ENCODE peak calls at places on chromosomes 3 and 15, in eight cellular contexts. C, P, E, Y, D, R, T and W are unnamed samples.
A peak's percentile ranks its signal among the peaks of the same experiment; 100 is the strongest.

GRCh38 chr3:4409415-4409814 is 57.7 kb downstream of the SUMF1 start:
- DNase-seq in Y (no peak), P (no peak), C (no peak), E (no peak), R (no peak), D (no peak), T (no peak), W (no peak)

GRCh38 chr15:75302318-75302717 is 19.7 kb downstream of the GOLGA6D start:
- DNase-seq in D (no peak), C (no peak), Y (no peak), E (no peak), P (no peak), R (no peak), T (no peak), W (no peak)

GRCh38 chr15:40088929-40089755 is 19.5 kb downstream of the BMF start:
- DNase-seq in C (peak; percentile 50), E (no peak), P (no peak), D (no peak), Y (no peak), R (no peak), T (no peak), W (no peak)

GRCh38 chr15:48861813-48862431 is 16.0 kb upstream of the EID1 start:
- DNase-seq in R (peak; percentile 86), C (no peak), T (no peak), E (no peak), P (peak; percentile 58), Y (no peak), D (no peak), W (no peak)

GRCh38 chr15:100193277-100193860 is 148.4 kb downstream of the ADAMTS17 start:
- DNase-seq in C (peak; percentile 54), E (no peak), Y (no peak), R (no peak), D (peak; percentile 40), T (no peak), P (no peak), W (no peak)

GRCh38 chr3:182755308-182756106 is 37.8 kb upstream of the ATP11B start:
- DNase-seq in E (no peak), C (no peak), P (peak; percentile 56), T (peak; percentile 48), R (no peak), D (no peak), Y (no peak), W (no peak)

GRCh38 chr3:174812172-174812862 is 46.8 kb upstream of the NAALADL2 start:
- DNase-seq in P (no peak), D (no peak), T (no peak), E (no peak), Y (no peak), C (no peak), R (peak; percentile 8), W (no peak)

GRCh38 chr3:143972495-143973351 is 1.1 kb downstream of the DIPK2A start:
- DNase-seq in T (peak; percentile 65), C (peak; percentile 91), Y (peak; percentile 56), R (peak; percentile 90), D (peak; percentile 84), P (peak; percentile 85), E (peak; percentile 97), W (peak; percentile 91)

GRCh38 chr3:130658666-130659065 is 88.0 kb downstream of the PIK3R4 start:
- DNase-seq in P (peak; percentile 47), E (no peak), T (no peak), R (peak; percentile 58), C (no peak), Y (no peak), D (no peak), W (peak; percentile 33)

GRCh38 chr3:45110185-45110833 is 35.9 kb downstream of the CDCP1 start:
- DNase-seq in D (no peak), Y (no peak), E (no peak), C (no peak), T (no peak), R (no peak), P (no peak), W (no peak)

GRCh38 chr3:45112939-45113338 is 33.2 kb downstream of the CDCP1 start:
- DNase-seq in C (no peak), D (no peak), R (peak; percentile 83), E (no peak), T (no peak), P (no peak), Y (no peak), W (no peak)

GRCh38 chr3:45105855-45106655 is 40.1 kb downstream of the CDCP1 start:
- DNase-seq in E (no peak), P (peak; percentile 13), C (no peak), T (no peak), D (no peak), Y (no peak), R (peak; percentile 87), W (no peak)

GRCh38 chr3:45106874-45107273 is 39.3 kb downstream of the CDCP1 start:
- DNase-seq in C (no peak), D (no peak), Y (no peak), P (no peak), R (no peak), E (no peak), T (no peak), W (no peak)

DNA sequence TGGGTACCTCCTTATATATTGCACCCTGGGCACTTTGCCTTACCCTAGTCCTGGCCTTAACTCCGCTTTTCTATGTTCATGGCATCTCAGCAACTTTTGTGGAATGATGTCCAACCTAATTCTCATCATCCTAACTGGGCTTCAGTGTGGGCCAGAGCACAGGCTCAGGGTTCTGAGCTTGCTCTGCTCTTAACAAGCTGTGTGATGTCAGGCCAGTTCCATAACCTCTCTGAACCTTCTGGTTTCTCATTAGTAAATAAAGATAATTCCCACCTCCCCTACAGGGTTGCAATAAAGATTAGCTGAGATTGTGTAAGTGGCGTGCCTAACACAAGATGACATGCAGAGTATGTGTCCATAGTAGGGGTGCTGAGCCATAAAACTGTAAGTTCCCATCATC is 36.4 kb downstream of the CDCP1 start:
- DNase-seq in D (no peak), T (no peak), P (no peak), R (no peak), C (no peak), E (no peak), Y (no peak), W (no peak)
- H3K4me1 ChIP-seq in D (peaks cover 21% of the 10 kb centered on the region), T (no peaks in the 10 kb centered on the region), P (peaks cover 7% of the 10 kb centered on the region), R (peaks cover 18% of the 10 kb centered on the region), C (no peaks in the 10 kb centered on the region), E (peaks cover 29% of the 10 kb centered on the region), Y (no peaks in the 10 kb centered on the region), W (no peaks in the 10 kb centered on the region)

GRCh38 chr3:179806177-179806576 is 153.3 kb downstream of the USP13 start:
- DNase-seq in T (no peak), Y (no peak), C (no peak), R (peak; percentile 56), E (no peak), D (no peak), P (no peak), W (no peak)

GRCh38 chr3:179807588-179807987 is 154.7 kb downstream of the USP13 start:
- DNase-seq in P (no peak), D (no peak), Y (no peak), E (no peak), C (no peak), R (no peak), T (no peak), W (no peak)

GRCh38 chr3:179812096-179812382 is 159.2 kb downstream of the USP13 start:
- DNase-seq in T (no peak), E (no peak), C (no peak), Y (no peak), D (no peak), P (no peak), R (no peak), W (no peak)

GRCh38 chr3:179809639-179810038 is 156.8 kb downstream of the USP13 start:
- DNase-seq in E (no peak), C (no peak), P (no peak), D (no peak), T (no peak), R (no peak), Y (no peak), W (no peak)

GRCh38 chr3:179811321-179812095 is 158.7 kb downstream of the USP13 start:
- DNase-seq in P (peak; percentile 55), C (no peak), R (peak; percentile 89), T (no peak), D (no peak), E (no peak), Y (no peak), W (no peak)
- H3K4me3 ChIP-seq in P (no peak overlapping the region), C (no peak overlapping the region), R (no peak overlapping the region), T (no peak overlapping the region), D (no peak overlapping the region), E (no peak overlapping the region), Y (no peak overlapping the region), W (no peak overlapping the region)

GRCh38 chr15:81313686-81314085 is 10.3 kb downstream of the STARD5 start:
- DNase-seq in C (no peak), D (no peak), E (no peak), R (no peak), T (no peak), Y (no peak), P (no peak), W (no peak)

GRCh38 chr15:81311834-81312459 is 12.0 kb downstream of the STARD5 start:
- DNase-seq in T (no peak), E (no peak), Y (no peak), C (no peak), R (peak; percentile 44), P (no peak), D (no peak), W (no peak)

GRCh38 chr15:81314378-81314777 is 9.6 kb downstream of the STARD5 start:
- DNase-seq in C (no peak), D (no peak), E (no peak), R (no peak), Y (no peak), P (no peak), T (no peak), W (no peak)

GRCh38 chr15:81310480-81310879 is 13.5 kb downstream of the STARD5 start:
- DNase-seq in T (no peak), R (no peak), E (no peak), D (no peak), Y (no peak), P (no peak), C (no peak), W (no peak)

GRCh38 chr15:81312790-81313543 is 11.0 kb downstream of the STARD5 start:
- DNase-seq in P (peak; percentile 15), T (peak; percentile 85), E (peak; percentile 71), C (peak; percentile 92), Y (peak; percentile 52), R (peak; percentile 99), D (peak; percentile 86), W (peak; percentile 89)
- H3K4me1 ChIP-seq in P (no peaks in the 10 kb centered on the region), T (no peaks in the 10 kb centered on the region), E (peaks cover 33% of the 10 kb centered on the region), C (no peaks in the 10 kb centered on the region), Y (peaks cover 19% of the 10 kb centered on the region), R (peaks cover 17% of the 10 kb centered on the region), D (no peaks in the 10 kb centered on the region), W (peaks cover 8% of the 10 kb centered on the region)

GRCh38 chr3:36991147-36991546 is 1.8 kb downstream of the EPM2AIP1 start:
- DNase-seq in Y (no peak), C (no peak), E (no peak), R (no peak), P (no peak), T (no peak), D (no peak), W (no peak)

GRCh38 chr3:36989568-36989967 is 3.4 kb downstream of the EPM2AIP1 start:
- DNase-seq in C (no peak), E (no peak), T (no peak), P (no peak), R (no peak), D (no peak), Y (no peak), W (no peak)

GRCh38 chr3:36991923-36992805 is 767 bp downstream of the EPM2AIP1 start:
- DNase-seq in T (peak; percentile 42), E (no peak), Y (no peak), P (no peak), C (no peak), D (no peak), R (peak; percentile 69), W (peak; percentile 19)

GRCh38 chr3:36989000-36989399 is 3.9 kb downstream of the EPM2AIP1 start:
- DNase-seq in P (no peak), D (no peak), E (no peak), Y (no peak), C (no peak), R (no peak), T (no peak), W (no peak)

GRCh38 chr3:36988336-36988735 is 4.6 kb downstream of the EPM2AIP1 start:
- DNase-seq in D (no peak), P (peak; percentile 19), C (no peak), E (no peak), Y (no peak), T (no peak), R (no peak), W (no peak)
- H3K4me3 ChIP-seq in D (peak overlapping the region; percentile 79), P (no peak overlapping the region), C (no peak overlapping the region), E (peak overlapping the region; percentile 81), Y (no peak overlapping the region), T (no peak overlapping the region), R (no peak overlapping the region), W (peak overlapping the region; percentile 26)